ENCODE peak calls at places on chromosome 5, in five cellular contexts. One of them, this sample, is unnamed.

GRCh38 chr5:135705230-135705631 is 126.4 kb upstream of the CXCL14 start:
- DNase-seq in H1: no peak
- DNase-seq in HepG2: no peak
- DNase-seq in K562: no peak
- DNase-seq in GM12878: no peak
- DNase-seq in this sample: no peak

GRCh38 chr5:146076028-146076427 is 29.3 kb downstream of the PLAC8L1 start:
- DNase-seq in H1: peak
- DNase-seq in HepG2: no peak
- DNase-seq in K562: no peak
- DNase-seq in GM12878: no peak
- DNase-seq in this sample: peak

GRCh38 chr5:151202381-151203139 is 21.3 kb downstream of the CCDC69 start:
- DNase-seq in H1: no peak
- DNase-seq in HepG2: no peak
- DNase-seq in K562: no peak
- DNase-seq in GM12878: no peak
- DNase-seq in this sample: no peak

GRCh38 chr5:127562252-127562651 is 44.8 kb downstream of the PRRC1 start:
- DNase-seq in H1: no peak
- DNase-seq in HepG2: peak
- DNase-seq in K562: peak
- DNase-seq in GM12878: no peak
- DNase-seq in this sample: peak

GRCh38 chr5:113063927-113064326 is 87.3 kb downstream of the DCP2 start:
- DNase-seq in H1: no peak
- DNase-seq in HepG2: no peak
- DNase-seq in K562: no peak
- DNase-seq in GM12878: no peak
- DNase-seq in this sample: no peak

GRCh38 chr5:81428446-81428845 is 34.5 kb upstream of the ACOT12 start:
- DNase-seq in H1: no peak
- DNase-seq in HepG2: no peak
- DNase-seq in K562: no peak
- DNase-seq in GM12878: no peak
- DNase-seq in this sample: no peak

GRCh38 chr5:44387391-44387790 is 1.8 kb downstream of the FGF10 start:
- DNase-seq in H1: no peak
- DNase-seq in HepG2: no peak
- DNase-seq in K562: no peak
- DNase-seq in GM12878: no peak
- DNase-seq in this sample: peak

GRCh38 chr5:82793808-82794419 is 283.3 kb downstream of the TMEM167A start:
- DNase-seq in H1: peak
- DNase-seq in HepG2: peak
- DNase-seq in K562: peak
- DNase-seq in GM12878: no peak
- DNase-seq in this sample: peak

GRCh38 chr5:115948013-115948605 is 14.2 kb upstream of the LVRN start:
- DNase-seq in H1: no peak
- DNase-seq in HepG2: no peak
- DNase-seq in K562: no peak
- DNase-seq in GM12878: no peak
- DNase-seq in this sample: no peak

GRCh38 chr5:54722846-54723433 is 205.4 kb downstream of the SNX18 start:
- DNase-seq in H1: no peak
- DNase-seq in HepG2: no peak
- DNase-seq in K562: no peak
- DNase-seq in GM12878: no peak
- DNase-seq in this sample: no peak

GRCh38 chr5:2007906-2008437 is 125.2 kb upstream of the IRX4 start:
- DNase-seq in H1: no peak
- DNase-seq in HepG2: no peak
- DNase-seq in K562: no peak
- DNase-seq in GM12878: no peak
- DNase-seq in this sample: peak

DNA sequence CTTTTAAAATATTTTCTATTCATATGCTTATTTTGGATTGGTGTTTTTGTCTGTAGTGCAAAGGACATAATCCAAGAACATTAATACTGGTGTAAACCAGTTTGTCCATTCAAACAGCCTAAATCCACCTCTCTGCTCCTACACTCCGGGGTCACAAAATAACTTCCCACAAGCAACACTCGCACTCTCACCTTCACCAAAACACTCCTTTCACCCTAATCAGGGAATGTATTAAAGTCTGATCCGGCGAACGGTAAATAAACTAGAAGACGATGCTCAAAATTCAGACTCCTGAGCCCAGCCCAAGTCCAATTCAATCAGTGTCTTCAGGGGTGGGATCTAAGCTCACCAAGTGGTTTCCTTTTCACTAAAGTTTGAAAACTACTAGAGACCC is 645 bp downstream of the AP3B1 start:
- DNase-seq in H1: no peak
- DNase-seq in HepG2: no peak
- DNase-seq in K562: peak
- DNase-seq in GM12878: no peak
- DNase-seq in this sample: peak
- TF ChIP-seq CREB1 in H1: no peak
- TF ChIP-seq CREB1 in HepG2: no peak
- TF ChIP-seq CREB1 in K562: no peak
- TF ChIP-seq CREB1 in GM12878: no peak
- TF ChIP-seq CREB1 in this sample: no peak

GRCh38 chr5:176875783-176876505 is 23.2 kb downstream of the HK3 start:
- DNase-seq in H1: no peak
- DNase-seq in HepG2: no peak
- DNase-seq in K562: peak
- DNase-seq in GM12878: no peak
- DNase-seq in this sample: no peak
- TF ChIP-seq EZH2 in H1: no peak
- TF ChIP-seq EZH2 in HepG2: no peak
- TF ChIP-seq EZH2 in K562: peak
- TF ChIP-seq EZH2 in GM12878: no peak
- TF ChIP-seq EZH2 in this sample: no peak

DNA sequence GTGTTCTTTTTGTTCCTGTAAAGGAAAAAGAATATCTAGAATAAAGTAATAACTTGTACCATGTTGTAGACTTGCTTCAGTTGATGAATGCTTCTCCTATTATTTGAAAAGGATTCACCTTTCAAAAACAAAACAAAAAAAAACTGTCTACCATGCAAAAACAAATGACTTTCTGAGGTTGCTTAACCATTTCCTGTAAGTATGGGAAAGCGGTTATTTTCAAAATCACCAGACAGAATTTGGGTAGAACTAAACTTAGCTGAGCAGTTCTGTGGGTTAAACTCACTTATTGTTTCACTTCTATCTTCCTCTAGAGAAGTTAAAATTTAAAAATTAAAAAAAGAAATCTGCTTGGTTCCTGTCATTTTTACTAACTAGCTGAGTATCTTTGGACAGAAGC is 25.2 kb downstream of the LNPEP start:
- DNase-seq in H1: no peak
- DNase-seq in HepG2: no peak
- DNase-seq in K562: no peak
- DNase-seq in GM12878: peak
- DNase-seq in this sample: no peak
- TF ChIP-seq CREB1 in H1: no peak
- TF ChIP-seq CREB1 in HepG2: no peak
- TF ChIP-seq CREB1 in K562: no peak
- TF ChIP-seq CREB1 in GM12878: peak
- TF ChIP-seq CREB1 in this sample: no peak

GRCh38 chr5:141704782-141705297 is 22.8 kb upstream of the ARAP3 start:
- DNase-seq in H1: no peak
- DNase-seq in HepG2: no peak
- DNase-seq in K562: no peak
- DNase-seq in GM12878: no peak
- DNase-seq in this sample: no peak

GRCh38 chr5:141707535-141707934 is 25.5 kb upstream of the ARAP3 start:
- DNase-seq in H1: no peak
- DNase-seq in HepG2: no peak
- DNase-seq in K562: no peak
- DNase-seq in GM12878: no peak
- DNase-seq in this sample: no peak

GRCh38 chr5:141705503-141705902 is 23.5 kb upstream of the ARAP3 start:
- DNase-seq in H1: no peak
- DNase-seq in HepG2: no peak
- DNase-seq in K562: no peak
- DNase-seq in GM12878: no peak
- DNase-seq in this sample: no peak

GRCh38 chr5:141701341-141702119 is 19.5 kb upstream of the ARAP3 start:
- DNase-seq in H1: no peak
- DNase-seq in HepG2: no peak
- DNase-seq in K562: no peak
- DNase-seq in GM12878: peak
- DNase-seq in this sample: peak

GRCh38 chr5:141703133-141703561 is 21.1 kb upstream of the ARAP3 start:
- DNase-seq in H1: no peak
- DNase-seq in HepG2: no peak
- DNase-seq in K562: no peak
- DNase-seq in GM12878: no peak
- DNase-seq in this sample: peak
- TF ChIP-seq EZH2 in H1: peak
- TF ChIP-seq EZH2 in HepG2: no peak
- TF ChIP-seq EZH2 in K562: no peak
- TF ChIP-seq EZH2 in GM12878: no peak
- TF ChIP-seq EZH2 in this sample: peak

GRCh38 chr5:3276891-3277290 is 318.7 kb upstream of the IRX1 start:
- DNase-seq in H1: no peak
- DNase-seq in HepG2: no peak
- DNase-seq in K562: no peak
- DNase-seq in GM12878: no peak
- DNase-seq in this sample: no peak
- TF ChIP-seq CREB1 in H1: no peak
- TF ChIP-seq CREB1 in HepG2: no peak
- TF ChIP-seq CREB1 in K562: no peak
- TF ChIP-seq CREB1 in GM12878: no peak
- TF ChIP-seq CREB1 in this sample: no peak

GRCh38 chr5:174721522-174722432 is 2.6 kb upstream of the MSX2 start:
- DNase-seq in H1: no peak
- DNase-seq in HepG2: no peak
- DNase-seq in K562: no peak
- DNase-seq in GM12878: no peak
- DNase-seq in this sample: no peak
- TF ChIP-seq EZH2 in H1: peak
- TF ChIP-seq EZH2 in HepG2: no peak
- TF ChIP-seq EZH2 in K562: no peak
- TF ChIP-seq EZH2 in GM12878: no peak
- TF ChIP-seq EZH2 in this sample: peak

DNA sequence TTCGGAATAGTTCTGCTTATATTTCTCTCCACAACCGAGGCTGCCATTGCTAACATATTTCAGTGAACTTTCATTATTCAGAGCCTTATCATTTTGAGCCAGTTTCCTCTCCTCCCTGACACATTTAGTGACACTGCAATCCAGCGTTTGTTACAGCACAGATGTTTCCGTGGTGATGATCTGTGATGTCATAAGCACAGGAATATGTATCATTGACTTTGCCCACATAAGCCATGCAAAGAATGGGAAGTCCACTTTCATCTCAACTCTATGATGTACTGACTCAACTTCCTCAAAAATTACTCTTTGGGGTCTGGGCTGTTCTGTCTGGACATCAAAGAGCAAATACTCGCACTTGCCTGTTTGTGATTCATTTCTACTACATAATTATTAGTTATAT is 291.8 kb downstream of the EBF1 start:
- DNase-seq in H1: no peak
- DNase-seq in HepG2: no peak
- DNase-seq in K562: peak
- DNase-seq in GM12878: no peak
- DNase-seq in this sample: no peak
- TF ChIP-seq CREB1 in H1: no peak
- TF ChIP-seq CREB1 in HepG2: peak
- TF ChIP-seq CREB1 in K562: no peak
- TF ChIP-seq CREB1 in GM12878: no peak
- TF ChIP-seq CREB1 in this sample: no peak

GRCh38 chr5:129904102-129904666 is at the start of gene CHSY3:
- DNase-seq in H1: peak
- DNase-seq in HepG2: peak
- DNase-seq in K562: peak
- DNase-seq in GM12878: no peak
- DNase-seq in this sample: peak

GRCh38 chr5:129903466-129904101 is 681 bp upstream of the CHSY3 start:
- DNase-seq in H1: no peak
- DNase-seq in HepG2: no peak
- DNase-seq in K562: no peak
- DNase-seq in GM12878: no peak
- DNase-seq in this sample: peak

GRCh38 chr5:129906177-129906887 is 2.1 kb downstream of the CHSY3 start:
- DNase-seq in H1: no peak
- DNase-seq in HepG2: peak
- DNase-seq in K562: no peak
- DNase-seq in GM12878: no peak
- DNase-seq in this sample: peak

GRCh38 chr5:129905467-129906176 is 1.4 kb downstream of the CHSY3 start:
- DNase-seq in H1: no peak
- DNase-seq in HepG2: no peak
- DNase-seq in K562: no peak
- DNase-seq in GM12878: no peak
- DNase-seq in this sample: peak

DNA sequence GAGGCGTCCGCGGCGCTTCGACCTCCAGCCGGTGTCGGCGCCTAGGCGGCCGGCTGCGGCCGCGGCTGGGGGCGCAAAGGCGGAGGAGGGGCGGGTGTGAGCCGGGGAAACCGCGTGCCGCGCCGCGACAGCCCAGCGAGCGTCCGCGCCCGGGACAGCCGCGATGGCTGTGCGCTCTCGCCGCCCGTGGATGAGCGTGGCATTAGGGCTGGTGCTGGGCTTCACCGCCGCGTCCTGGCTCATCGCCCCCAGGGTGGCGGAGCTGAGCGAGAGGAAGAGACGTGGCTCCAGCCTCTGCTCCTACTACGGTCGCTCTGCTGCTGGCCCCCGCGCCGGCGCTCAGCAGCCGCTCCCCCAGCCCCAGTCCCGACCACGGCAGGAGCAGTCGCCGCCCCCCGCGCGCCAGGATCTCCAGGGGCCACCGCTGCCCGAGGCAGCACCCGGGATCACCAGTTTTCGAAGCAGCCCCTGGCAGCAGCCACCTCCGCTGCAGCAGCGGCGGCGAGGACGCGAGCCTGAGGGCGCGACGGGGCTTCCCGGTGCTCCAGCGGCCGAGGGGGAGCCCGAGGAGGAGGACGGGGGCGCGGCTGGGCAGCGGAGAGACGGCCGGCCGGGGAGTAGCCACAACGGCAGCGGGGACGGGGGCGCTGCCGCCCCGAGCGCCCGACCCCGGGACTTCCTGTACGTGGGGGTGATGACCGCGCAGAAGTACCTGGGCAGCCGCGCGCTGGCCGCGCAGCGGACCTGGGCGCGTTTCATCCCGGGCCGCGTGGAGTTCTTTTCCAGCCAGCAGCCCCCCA is 602 bp downstream of the CHSY3 start:
- DNase-seq in H1: no peak
- DNase-seq in HepG2: no peak
- DNase-seq in K562: no peak
- DNase-seq in GM12878: no peak
- DNase-seq in this sample: peak
- TF ChIP-seq EZH2 in H1: no peak
- TF ChIP-seq EZH2 in HepG2: no peak
- TF ChIP-seq EZH2 in K562: no peak
- TF ChIP-seq EZH2 in GM12878: no peak
- TF ChIP-seq EZH2 in this sample: no peak

This sample was measured in GM23338.